ENCODE peak calls at places on chromosomes 12 and 14, in ten cellular contexts. S, X, T, J, E, A, G, Q, U and L are unnamed samples.

GRCh38 chr14:51242545-51243490 is 2.8 kb downstream of the TMX1 start:
- DNase-seq in E (peak; percentile 45), J (no peak), Q (no peak), X (no peak), T (no peak), U (no peak), G (no peak), S (no peak), A (no peak), L (no peak)

GRCh38 chr14:96126339-96126770 is 78.3 kb upstream of the BDKRB2 start:
- DNase-seq in Q (no peak), E (no peak), U (peak; percentile 29), G (no peak), S (no peak), A (no peak), T (no peak), X (no peak), J (no peak), L (no peak)

GRCh38 chr14:33922125-33922524 is 28.7 kb downstream of the EGLN3 start:
- DNase-seq in U (no peak), S (no peak), G (no peak), Q (no peak), T (no peak), X (no peak), J (no peak), E (no peak), A (no peak), L (peak; percentile 29)

GRCh38 chr12:39581592-39581991 is 38.0 kb downstream of the ABCD2 start:
- DNase-seq in J (no peak), Q (no peak), A (no peak), T (no peak), G (no peak), E (no peak), U (no peak), S (peak; percentile 8), X (no peak), L (peak; percentile 5)

GRCh38 chr12:24705741-24706358 is 243.1 kb downstream of the BCAT1 start:
- DNase-seq in E (no peak), G (no peak), X (no peak), S (no peak), J (no peak), U (no peak), Q (no peak), T (peak; percentile 2), A (no peak), L (no peak)

GRCh38 chr12:27334052-27334720 is 1.6 kb downstream of the BMAL2 start:
- DNase-seq in J (no peak), A (no peak), U (no peak), T (no peak), S (no peak), Q (no peak), X (no peak), E (no peak), G (no peak), L (no peak)

GRCh38 chr14:100106661-100107112 is 41.5 kb downstream of the EVL start:
- DNase-seq in A (no peak), Q (no peak), U (peak; percentile 23), T (no peak), J (no peak), S (no peak), G (no peak), E (no peak), X (no peak), L (no peak)

GRCh38 chr12:31773867-31774266 is 45.0 kb upstream of the AMN1 start:
- DNase-seq in T (no peak), U (no peak), Q (no peak), J (no peak), X (no peak), G (no peak), S (no peak), E (no peak), A (no peak), L (peak; percentile 10)

GRCh38 chr14:81091139-81091538 is 129.6 kb downstream of the GTF2A1 start:
- DNase-seq in Q (no peak), T (no peak), A (no peak), X (no peak), E (no peak), U (no peak), G (no peak), S (no peak), J (no peak), L (no peak)

GRCh38 chr12:120089796-120090195 is 26.8 kb downstream of the RAB35 start:
- DNase-seq in G (no peak), T (no peak), U (no peak), X (no peak), J (no peak), A (no peak), S (no peak), E (no peak), Q (no peak), L (no peak)

GRCh38 chr12:120086801-120087621 is 29.5 kb downstream of the RAB35 start:
- DNase-seq in S (peak; percentile 98), X (peak; percentile 99), T (peak; percentile 99), Q (peak; percentile 99), E (peak; percentile 100), U (peak; percentile 100), G (peak; percentile 100), J (peak; percentile 100), A (peak; percentile 98), L (peak; percentile 93)

GRCh38 chr12:120089105-120089504 is 27.4 kb downstream of the RAB35 start:
- DNase-seq in T (no peak), E (no peak), X (peak; percentile 39), Q (no peak), U (no peak), J (no peak), A (no peak), S (no peak), G (no peak), L (no peak)

GRCh38 chr12:120090211-120090610 is 26.3 kb downstream of the RAB35 start:
- DNase-seq in T (no peak), U (no peak), S (no peak), E (no peak), J (no peak), Q (no peak), A (no peak), G (no peak), X (peak; percentile 47), L (no peak)

GRCh38 chr12:120085920-120086319 is 30.6 kb downstream of the RAB35 start:
- DNase-seq in S (no peak), X (no peak), T (no peak), J (no peak), U (no peak), A (no peak), Q (no peak), E (peak; percentile 70), G (no peak), L (no peak)
- H3K27ac ChIP-seq in S (peak overlapping the region; percentile 67), X (no peak overlapping the region), T (no peak overlapping the region), J (no peak overlapping the region), U (no peak overlapping the region), A (no peak overlapping the region), Q (no peak overlapping the region), E (no peak overlapping the region), G (no peak overlapping the region), L (peak overlapping the region; percentile 42)

DNA sequence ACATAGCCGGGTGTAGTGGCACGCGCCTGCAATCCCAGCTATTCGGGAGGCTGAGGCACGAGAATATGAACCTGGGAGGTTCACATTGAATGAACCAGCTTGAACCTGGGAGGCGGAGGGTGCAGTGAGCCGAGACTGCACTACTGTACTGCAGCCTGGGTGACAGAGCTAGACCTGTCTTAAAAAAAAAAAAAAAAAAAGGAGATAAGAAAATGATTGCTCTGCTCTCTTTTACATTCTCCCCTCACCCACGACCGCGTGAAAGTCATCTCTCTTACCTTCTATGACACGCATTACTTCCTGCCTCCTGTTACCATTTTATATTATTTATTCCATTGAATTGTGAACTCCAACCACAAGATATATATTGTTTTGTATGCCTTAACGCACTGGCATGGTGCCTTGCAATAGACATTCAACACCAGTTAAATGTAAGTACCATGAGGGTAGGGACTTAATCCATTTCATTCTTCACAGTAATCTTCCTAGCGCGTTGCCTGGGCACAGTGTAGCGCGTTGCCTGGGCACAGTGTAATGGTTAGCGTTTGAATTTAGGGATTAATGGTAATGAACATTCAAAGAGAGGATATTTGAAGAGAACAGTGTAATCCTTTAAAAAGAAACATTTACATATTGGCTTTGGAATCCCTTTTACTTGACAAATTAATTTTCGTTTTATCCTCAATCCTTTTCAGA is 2.7 kb downstream of the RAP1B start:
- DNase-seq in A (no peak), E (no peak), Q (no peak), T (no peak), G (no peak), U (peak; percentile 62), X (no peak), S (no peak), J (no peak), L (no peak)
- H3K27ac ChIP-seq in A (no peak overlapping the region), E (no peak overlapping the region), Q (no peak overlapping the region), T (peak overlapping the region; percentile 88), G (no peak overlapping the region), U (peak overlapping the region; percentile 91), X (no peak overlapping the region), S (no peak overlapping the region), J (peak overlapping the region; percentile 99), L (peak overlapping the region; percentile 85)

GRCh38 chr12:54015210-54015931 is 6.6 kb downstream of the HOXC8 start:
- DNase-seq in G (no peak), A (no peak), S (no peak), J (no peak), U (no peak), E (no peak), X (no peak), T (no peak), Q (no peak), L (no peak)
- H3K27ac ChIP-seq in G (no peak overlapping the region), A (no peak overlapping the region), S (no peak overlapping the region), J (no peak overlapping the region), U (no peak overlapping the region), E (no peak overlapping the region), X (no peak overlapping the region), T (no peak overlapping the region), Q (no peak overlapping the region), L (no peak overlapping the region)

DNA sequence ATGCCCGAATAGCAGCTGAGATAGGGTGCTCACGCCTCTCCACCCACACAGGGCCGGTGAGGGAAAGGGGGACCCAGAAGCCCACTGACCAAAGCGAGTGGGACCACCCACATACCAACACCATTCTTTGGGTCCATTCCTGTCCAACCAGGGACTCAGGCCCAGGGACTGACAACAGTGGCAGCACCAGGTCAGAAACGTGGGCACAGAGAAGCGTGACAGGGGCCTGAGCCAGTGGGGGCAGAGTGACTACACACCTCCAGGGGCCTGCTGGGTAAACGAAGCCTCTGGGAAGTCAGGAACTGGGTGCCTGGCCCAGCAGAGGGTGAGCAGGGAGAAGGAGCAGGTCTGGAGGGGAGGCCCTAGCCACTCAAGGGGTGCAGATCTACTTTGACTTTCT is 13.7 kb downstream of the SPRYD3 start:
- DNase-seq in T (no peak), G (peak; percentile 32), U (no peak), Q (no peak), J (no peak), X (peak; percentile 77), A (no peak), S (no peak), E (no peak), L (no peak)
- H3K27ac ChIP-seq in T (no peak overlapping the region), G (no peak overlapping the region), U (no peak overlapping the region), Q (peak overlapping the region; percentile 80), J (peak overlapping the region; percentile 67), X (no peak overlapping the region), A (no peak overlapping the region), S (peak overlapping the region; percentile 8), E (no peak overlapping the region), L (no peak overlapping the region)

DNA sequence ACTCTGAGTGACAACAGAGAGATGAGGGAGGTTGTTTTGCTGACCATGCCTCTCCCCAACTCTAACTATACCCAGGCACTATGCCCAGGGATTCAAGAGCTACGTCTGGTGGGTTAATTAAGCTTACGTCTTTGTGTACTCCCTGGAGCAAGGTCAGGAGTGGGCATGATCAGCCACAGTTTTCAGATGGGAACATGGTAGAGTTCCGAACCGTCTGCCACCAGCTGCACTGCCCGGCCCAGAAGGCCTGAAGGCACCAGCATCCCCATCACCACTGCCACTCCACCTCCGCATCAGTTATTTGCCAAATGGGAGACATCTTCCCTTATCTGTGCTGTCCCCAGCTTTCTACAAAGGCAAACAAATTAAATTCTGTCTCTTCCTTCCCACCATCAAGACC is 11.1 kb upstream of the GPX2 start:
- DNase-seq in U (no peak), E (no peak), T (no peak), Q (no peak), G (no peak), J (no peak), X (no peak), S (no peak), A (no peak), L (no peak)
- H3K27ac ChIP-seq in U (no peak overlapping the region), E (no peak overlapping the region), T (no peak overlapping the region), Q (no peak overlapping the region), G (no peak overlapping the region), J (no peak overlapping the region), X (no peak overlapping the region), S (no peak overlapping the region), A (no peak overlapping the region), L (no peak overlapping the region)